ENCODE peak calls at places on chromosomes 4 and X, in nine cellular contexts. G is memory B cell, T is brain microvascular endothelial cell, J is progenitor cell of endocrine pancreas, W is OCI-LY7, E is HTR-8/SVneo, K is amygdala, X is M059J, Z is endothelial cell. I is an unnamed sample.

GRCh38 chr4:55169352-55169959 is 44.1 kb upstream of the KDR start:
- DNase-seq in G (no peak), E (no peak), W (no peak), Z (no peak), J (no peak), T (peak), X (peak), K (no peak), I (no peak)

GRCh38 chr4:61520688-61521160 is 320.6 kb downstream of the ADGRL3 start:
- DNase-seq in W (no peak), G (no peak), J (no peak), K (no peak), Z (no peak), E (no peak), T (peak), X (no peak), I (peak)

GRCh38 chr4:130090427-130090826 is 994.5 kb downstream of the C4orf33 start:
- DNase-seq in G (no peak), X (no peak), E (no peak), J (no peak), K (no peak), Z (no peak), T (no peak), W (no peak), I (no peak)

GRCh38 chr4:84237008-84237407 is 262.1 kb downstream of the NKX6-1 start:
- DNase-seq in J (no peak), W (no peak), E (no peak), G (no peak), X (peak), Z (no peak), K (no peak), T (no peak), I (no peak)

GRCh38 chr4:83204731-83205130 is 79.9 kb downstream of the COQ2 start:
- DNase-seq in T (no peak), Z (no peak), E (no peak), W (no peak), K (no peak), G (no peak), J (no peak), X (no peak), I (no peak)

GRCh38 chr4:94767446-94767845 is 9.7 kb downstream of the BMPR1B start:
- DNase-seq in W (no peak), X (no peak), G (no peak), K (no peak), E (no peak), T (no peak), J (no peak), Z (no peak), I (no peak)

GRCh38 chrX:10110316-10110932 is 46.4 kb upstream of the CLCN4 start:
- DNase-seq in Z (no peak), T (no peak), G (no peak), W (no peak), X (no peak), J (no peak), K (no peak), E (no peak), I (no peak)

GRCh38 chrX:65607070-65607742 is 60.2 kb upstream of the MSN start:
- DNase-seq in E (no peak), G (no peak), X (peak), J (no peak), Z (no peak), T (peak), K (no peak), W (no peak), I (peak)

I was measured in NCI-H226.